ENCODE peak calls at places on chromosomes 3 and 15, in five cellular contexts. L is GM23338; F is mammary epithelial cell; V is CD4-positive, CD25-positive, alpha-beta regulatory T cell; Y is adipocyte. R is an unnamed sample. For H3K4me1 and H3K27me3, the result is how much of the 10 kb centered on the place peaks cover.

GRCh38 chr3:105822171-105823123 is 46.4 kb downstream of the CBLB start:
- DNase-seq in L (no peak), F (no peak), V (no peak), Y (no peak), R (no peak)

GRCh38 chr3:27312044-27312668 is 57.0 kb downstream of the NEK10 start:
- DNase-seq in L (peak), F (peak), V (peak), Y (peak), R (no peak)

GRCh38 chr3:139934557-139935070 is 371 bp upstream of the CLSTN2 start:
- DNase-seq in L (peak), F (peak), V (no peak), Y (peak), R (peak)

GRCh38 chr15:43469867-43470266 is 23.1 kb downstream of the TP53BP1 start:
- DNase-seq in L (no peak), F (peak), V (peak), Y (no peak), R (no peak)

GRCh38 chr3:24060055-24060454 is 115.0 kb downstream of the NR1D2 start:
- DNase-seq in L (no peak), F (peak), V (no peak), Y (peak), R (no peak)

GRCh38 chr3:166575166-166575565 is 737.9 kb upstream of the BCHE start:
- DNase-seq in L (no peak), F (no peak), V (no peak), Y (no peak), R (no peak)

GRCh38 chr15:83929619-83930018 is 275.7 kb downstream of the ADAMTSL3 start:
- DNase-seq in L (no peak), F (no peak), V (no peak), Y (no peak), R (no peak)

GRCh38 chr3:17032407-17033034 is 147.8 kb downstream of the PLCL2 start:
- DNase-seq in L (peak), F (no peak), V (no peak), Y (peak), R (peak)

GRCh38 chr3:16516695-16517481 is 3.4 kb upstream of the RFTN1 start:
- DNase-seq in L (peak), F (peak), V (peak), Y (peak), R (peak)

GRCh38 chr15:88701561-88702095 is 62.8 kb downstream of the ISG20 start:
- DNase-seq in L (peak), F (no peak), V (peak), Y (no peak), R (no peak)

GRCh38 chr3:54939591-54940300 is 11.9 kb upstream of the LRTM1 start:
- DNase-seq in L (no peak), F (no peak), V (no peak), Y (no peak), R (no peak)

GRCh38 chr15:41886741-41887140 is 7.1 kb downstream of the SPTBN5 start:
- DNase-seq in L (no peak), F (no peak), V (no peak), Y (no peak), R (no peak)

GRCh38 chr15:99704444-99704838 is 28.8 kb downstream of the LYSMD4 start:
- DNase-seq in L (peak), F (peak), V (peak), Y (peak), R (peak)

GRCh38 chr3:193240850-193241706 is at the start of gene PLAAT1:
- DNase-seq in L (peak), F (peak), V (no peak), Y (peak), R (peak)

GRCh38 chr3:129599607-129600006 is 6.9 kb downstream of the PLXND1 start:
- DNase-seq in L (peak), F (no peak), V (no peak), Y (peak), R (no peak)

GRCh38 chr3:50552598-50552997 is 14.9 kb downstream of the C3orf18 start:
- DNase-seq in L (no peak), F (no peak), V (no peak), Y (no peak), R (no peak)

GRCh38 chr3:195226900-195227447 is 44.0 kb downstream of the XXYLT1 start:
- DNase-seq in L (peak), F (no peak), V (peak), Y (no peak), R (no peak)

GRCh38 chr15:63497642-63498100 is 6.7 kb upstream of the USP3 start:
- DNase-seq in L (no peak), F (no peak), V (peak), Y (no peak), R (no peak)

GRCh38 chr15:95326689-95327525 is 1003.6 kb upstream of the NR2F2 start:
- DNase-seq in L (peak), F (no peak), V (no peak), Y (peak), R (peak)

GRCh38 chr15:101436526-101436925 is 53.0 kb downstream of the PCSK6 start:
- DNase-seq in L (no peak), F (no peak), V (no peak), Y (no peak), R (no peak)

GRCh38 chr15:48928877-48929538 is 34.7 kb downstream of the SHC4 start:
- DNase-seq in L (no peak), F (peak), V (peak), Y (no peak), R (no peak)

GRCh38 chr15:93566777-93567176 is 477.8 kb upstream of the RGMA start:
- DNase-seq in L (no peak), F (peak), V (peak), Y (no peak), R (no peak)

GRCh38 chr3:107540857-107541256 is 18.1 kb downstream of the BBX start:
- DNase-seq in L (no peak), F (no peak), V (no peak), Y (no peak), R (no peak)

GRCh38 chr3:196339493-196340254 is 1.5 kb upstream of the TM4SF19 start:
- DNase-seq in L (no peak), F (peak), V (no peak), Y (peak), R (no peak)

GRCh38 chr15:25772500-25772899 is 90.6 kb downstream of the ATP10A start:
- DNase-seq in L (no peak), F (no peak), V (no peak), Y (no peak), R (no peak)

GRCh38 chr3:21331321-21331720 is 419.7 kb downstream of the ZNF385D start:
- DNase-seq in L (no peak), F (no peak), V (no peak), Y (peak), R (no peak)

GRCh38 chr3:52890735-52891134 is 6.6 kb downstream of the STIMATE start:
- DNase-seq in L (no peak), F (no peak), V (peak), Y (peak), R (no peak)

GRCh38 chr3:181725830-181726229 is 14.1 kb downstream of the SOX2 start:
- DNase-seq in L (no peak), F (no peak), V (no peak), Y (no peak), R (no peak)

GRCh38 chr15:68352401-68353062 is 75.0 kb downstream of the FEM1B start:
- DNase-seq in L (no peak), F (peak), V (peak), Y (peak), R (peak)

GRCh38 chr15:101579766-101580165 is 72.4 kb downstream of the TM2D3 start:
- DNase-seq in L (no peak), F (peak), V (no peak), Y (no peak), R (no peak)

GRCh38 chr3:100796556-100796955 is 87.3 kb downstream of the TFG start:
- DNase-seq in L (peak), F (peak), V (peak), Y (peak), R (no peak)

GRCh38 chr3:56987238-56987932 is 73.1 kb upstream of the SPATA12 start:
- DNase-seq in L (peak), F (no peak), V (peak), Y (no peak), R (no peak)

GRCh38 chr15:82040862-82041261 is 5.0 kb downstream of the MEX3B start:
- DNase-seq in L (peak), F (no peak), V (no peak), Y (no peak), R (no peak)

GRCh38 chr3:138187296-138188012 is at the start of gene ARMC8:
- DNase-seq in L (peak), F (peak), V (no peak), Y (peak), R (peak)

GRCh38 chr3:183318846-183319770 is 66.1 kb downstream of the B3GNT5 start:
- DNase-seq in L (no peak), F (no peak), V (peak), Y (no peak), R (no peak)

GRCh38 chr3:177062052-177062732 is 135.1 kb downstream of the TBL1XR1 start:
- DNase-seq in L (no peak), F (no peak), V (no peak), Y (no peak), R (no peak)

GRCh38 chr3:42651248-42652091 is 2.0 kb upstream of the ZBTB47 start:
- DNase-seq in L (no peak), F (peak), V (no peak), Y (peak), R (no peak)
- H3K4me1 ChIP-seq in L (under half), F (under half), V (under half), Y (half or more), R (under half)

DNA sequence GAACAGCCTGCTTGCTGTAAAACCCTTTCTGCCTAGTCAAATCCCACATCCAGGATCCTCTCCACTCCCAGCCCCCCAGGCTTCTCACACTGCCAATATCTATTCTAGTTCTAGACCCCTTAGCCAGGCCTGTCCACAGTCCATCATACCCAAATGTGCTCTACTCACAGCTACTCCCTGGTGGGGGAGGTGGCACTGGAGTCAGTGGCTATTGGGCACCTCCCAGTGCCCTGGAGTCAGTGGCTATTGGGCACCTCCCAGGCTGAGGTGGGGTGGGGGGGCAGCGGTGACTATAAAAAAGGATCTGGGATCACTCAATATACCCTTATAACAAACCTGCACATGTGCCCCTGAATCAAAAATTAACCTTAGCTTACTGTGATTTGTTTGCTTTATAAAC is 773 bp upstream of the DISP2 start:
- DNase-seq in L (no peak), F (no peak), V (no peak), Y (no peak), R (no peak)
- H3K4me3 ChIP-seq in L (peak), F (no peak), V (peak), Y (no peak), R (no peak)

DNA sequence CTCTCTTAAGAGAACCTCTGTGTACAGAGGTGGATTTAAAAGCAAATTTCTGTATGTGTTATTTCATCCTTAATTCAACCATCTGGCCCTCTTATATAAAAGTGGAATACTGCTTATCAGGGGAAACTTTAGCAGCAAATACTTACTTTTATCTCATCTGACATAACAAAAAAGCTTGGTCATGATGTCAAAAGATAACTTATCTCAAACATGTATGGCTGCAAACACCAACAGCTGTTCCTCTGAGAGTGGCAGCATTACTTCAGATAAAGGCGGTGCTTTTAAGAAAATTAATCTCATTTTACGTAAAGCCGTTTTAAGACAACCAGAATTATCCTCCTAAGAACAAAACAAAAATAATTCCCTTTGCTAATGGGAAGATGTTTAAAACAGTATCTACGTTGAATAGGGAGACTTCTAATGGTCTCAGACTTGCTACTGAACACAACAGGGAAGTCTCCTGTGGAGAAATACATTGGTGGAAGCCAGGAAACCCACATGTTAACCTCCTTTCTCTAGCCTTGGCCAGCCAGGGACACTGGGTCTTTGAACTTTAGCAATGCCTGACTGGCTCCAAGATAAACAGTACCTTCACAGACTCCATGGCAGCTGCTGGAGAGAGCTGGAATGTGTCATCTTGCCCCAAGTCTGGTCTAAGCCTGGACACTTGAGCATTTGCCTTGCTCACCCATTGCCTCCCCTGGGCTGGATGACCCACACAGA is 18.1 kb downstream of the ARRDC4 start:
- DNase-seq in L (no peak), F (no peak), V (no peak), Y (no peak), R (no peak)
- H3K27me3 ChIP-seq in L (under half), F (under half), V (under half), Y (under half), R (under half)

DNA sequence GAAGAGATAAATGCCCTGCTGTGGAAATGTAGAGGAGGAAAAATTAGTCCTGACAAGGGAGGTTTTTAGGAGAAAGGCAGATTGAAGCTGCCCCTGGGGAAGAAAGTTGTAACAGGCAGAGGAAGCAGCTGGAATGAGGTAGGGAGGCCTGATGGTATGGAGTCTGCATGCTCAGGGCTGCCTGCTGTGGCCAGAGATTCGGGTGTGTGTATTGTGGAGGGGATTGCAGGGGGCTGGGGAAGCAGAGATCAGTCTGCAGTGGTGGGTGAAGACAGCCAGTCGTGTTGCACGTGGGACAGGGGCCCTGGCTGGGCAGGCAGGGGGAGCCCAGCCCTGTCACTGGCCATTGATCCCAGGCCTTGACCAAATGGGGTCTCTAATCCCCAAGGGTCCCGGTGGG is 96.5 kb downstream of the SLCO3A1 start:
- DNase-seq in L (no peak), F (no peak), V (no peak), Y (no peak), R (no peak)
- H3K4me1 ChIP-seq in L (under half), F (half or more), V (under half), Y (under half), R (under half)

GRCh38 chr3:72890166-72890925 is 2.5 kb downstream of the GXYLT2 start:
- DNase-seq in L (no peak), F (peak), V (no peak), Y (peak), R (no peak)
- H3K4me3 ChIP-seq in L (no peak), F (no peak), V (no peak), Y (peak), R (no peak)

GRCh38 chr15:31483924-31484368 is 157.3 kb downstream of the KLF13 start:
- DNase-seq in L (peak), F (no peak), V (peak), Y (no peak), R (no peak)

GRCh38 chr15:31484986-31485385 is 158.4 kb downstream of the KLF13 start:
- DNase-seq in L (no peak), F (no peak), V (peak), Y (no peak), R (no peak)

GRCh38 chr15:31485431-31485830 is 158.8 kb downstream of the KLF13 start:
- DNase-seq in L (no peak), F (no peak), V (no peak), Y (no peak), R (no peak)

GRCh38 chr15:31483053-31483923 is 156.7 kb downstream of the KLF13 start:
- DNase-seq in L (peak), F (no peak), V (peak), Y (peak), R (no peak)

DNA sequence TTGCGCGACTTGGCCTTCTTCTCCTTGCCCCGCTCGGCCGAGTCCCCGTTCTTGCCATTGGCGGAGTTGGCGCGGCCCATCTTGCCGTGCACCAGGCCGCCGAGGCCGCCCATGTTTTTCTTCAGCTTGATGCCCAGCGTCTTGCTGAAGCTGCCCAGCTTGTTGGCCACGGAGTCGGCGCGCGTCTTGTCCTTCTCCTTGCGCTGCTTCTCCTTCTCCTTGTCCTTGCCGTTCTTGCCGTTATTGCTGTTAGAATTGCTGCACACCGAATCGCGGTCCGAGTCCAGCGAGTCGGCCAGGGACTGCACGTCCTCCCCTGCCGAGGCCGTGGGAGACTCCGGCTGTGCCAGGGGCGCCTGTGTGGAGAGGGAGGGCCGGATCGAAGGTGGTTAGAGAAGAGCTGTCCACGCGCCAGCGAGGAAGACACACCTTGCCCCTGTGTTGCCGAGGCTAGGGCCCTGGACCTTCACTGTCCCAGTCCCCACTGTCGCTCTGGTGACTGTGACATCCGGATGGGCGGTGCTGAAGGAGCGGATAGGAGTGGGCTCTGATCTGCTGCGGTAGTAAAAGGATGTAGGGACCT is 157.8 kb downstream of the KLF13 start:
- DNase-seq in L (no peak), F (no peak), V (no peak), Y (no peak), R (no peak)
- H3K27me3 ChIP-seq in L (under half), F (under half), V (under half), Y (under half), R (under half)

GRCh38 chr15:39301589-39301999 is 279.3 kb upstream of the THBS1 start:
- DNase-seq in L (no peak), F (peak), V (no peak), Y (peak), R (no peak)

GRCh38 chr15:39302936-39303335 is 277.9 kb upstream of the THBS1 start:
- DNase-seq in L (no peak), F (no peak), V (no peak), Y (no peak), R (no peak)

GRCh38 chr15:39304931-39305728 is 275.7 kb upstream of the THBS1 start:
- DNase-seq in L (no peak), F (peak), V (no peak), Y (no peak), R (no peak)

GRCh38 chr15:39300451-39301153 is 280.3 kb upstream of the THBS1 start:
- DNase-seq in L (no peak), F (peak), V (no peak), Y (peak), R (no peak)

DNA sequence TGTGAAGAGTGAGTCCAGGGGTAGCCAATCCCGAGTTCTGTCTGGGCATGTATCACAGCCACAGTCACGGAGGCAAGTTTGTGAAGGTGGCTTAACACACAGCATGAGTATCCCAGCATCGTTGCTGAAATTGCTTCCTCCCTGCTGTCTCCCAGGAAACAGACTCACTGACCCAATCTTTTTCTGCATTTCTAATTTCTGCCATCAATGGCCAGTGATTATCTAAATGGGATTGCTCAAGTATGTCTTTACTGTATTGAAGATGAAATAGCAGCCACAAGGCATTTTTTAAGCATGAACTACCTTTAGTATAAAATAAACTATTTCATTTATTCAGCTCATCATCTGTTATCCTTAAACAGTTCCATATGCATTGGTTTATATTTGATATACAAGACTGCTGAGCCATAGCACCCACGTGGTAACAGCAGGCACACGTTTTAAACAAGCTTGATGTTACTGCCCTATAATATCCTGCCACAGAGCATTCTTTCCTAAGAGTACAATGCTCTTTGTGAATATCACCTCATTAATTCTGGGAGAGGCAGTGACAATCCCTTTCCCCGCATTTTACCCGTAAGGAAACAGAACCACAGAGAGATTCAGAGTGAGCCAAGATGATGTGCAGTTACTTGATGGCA is 276.6 kb upstream of the THBS1 start:
- DNase-seq in L (no peak), F (peak), V (no peak), Y (peak), R (no peak)
- H3K4me1 ChIP-seq in L (under half), F (half or more), V (under half), Y (under half), R (under half)

DNA sequence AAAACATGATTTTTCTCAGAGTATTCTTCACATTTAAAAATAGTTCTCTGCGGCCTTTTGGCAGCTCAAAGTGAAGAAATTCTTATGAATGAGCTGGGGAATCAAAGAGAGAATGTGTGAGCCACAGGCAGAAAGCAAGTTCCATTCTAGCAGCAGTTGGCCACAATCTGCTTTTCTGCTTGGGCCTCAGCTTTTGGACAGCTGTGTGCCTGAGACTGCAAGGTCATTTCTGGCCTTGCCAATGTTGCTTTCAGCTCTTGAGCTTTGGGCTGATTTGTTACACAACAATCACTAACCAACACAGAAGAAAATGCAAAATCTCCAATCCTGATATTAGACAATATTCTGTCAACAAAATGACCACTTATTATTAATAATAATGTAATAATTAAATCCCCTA is 14.4 kb upstream of the TM4SF4 start:
- DNase-seq in L (no peak), F (no peak), V (no peak), Y (no peak), R (peak)
- H3K4me3 ChIP-seq in L (no peak), F (no peak), V (no peak), Y (peak), R (no peak)

R was measured in tibial nerve.